ENCODE peak calls at places on chromosomes 6 and 20, in five cellular contexts. L is adrenal gland; N is CD4-positive, CD25-positive, alpha-beta regulatory T cell; B is CD8-positive, alpha-beta memory T cell; H is ovary. K is an unnamed sample.

GRCh38 chr20:63096681-63097335 is 90.0 kb upstream of the BHLHE23 start:
- DNase-seq in L (no peak), N (no peak), B (no peak), H (no peak), K (no peak)

GRCh38 chr20:10603971-10604864 is 69.6 kb downstream of the JAG1 start:
- DNase-seq in L (peak; percentile 66), N (no peak), B (no peak), H (peak; percentile 22), K (no peak)

GRCh38 chr6:122838060-122838780 is 49.2 kb downstream of the SMPDL3A start:
- DNase-seq in L (no peak), N (no peak), B (no peak), H (no peak), K (no peak)

GRCh38 chr20:14632906-14633305 is 295.5 kb upstream of the FLRT3 start:
- DNase-seq in L (no peak), N (no peak), B (no peak), H (no peak), K (no peak)

GRCh38 chr6:12311106-12311505 is 20.9 kb downstream of the EDN1 start:
- DNase-seq in L (no peak), N (no peak), B (no peak), H (no peak), K (no peak)

GRCh38 chr6:163419413-163420314 is 5.1 kb downstream of the QKI start:
- DNase-seq in L (no peak), N (no peak), B (no peak), H (no peak), K (no peak)

GRCh38 chr6:125871365-125871764 is 80.6 kb downstream of the NCOA7 start:
- DNase-seq in L (no peak), N (no peak), B (no peak), H (no peak), K (no peak)

GRCh38 chr6:119349041-119349340 is 570 bp downstream of the MAN1A1 start:
- DNase-seq in L (no peak), N (no peak), B (no peak), H (no peak), K (no peak)

GRCh38 chr6:69907981-69908498 is 41.7 kb downstream of the COL19A1 start:
- DNase-seq in L (no peak), N (no peak), B (no peak), H (no peak), K (no peak)

GRCh38 chr20:4811257-4811656 is 89.5 kb downstream of the PRND start:
- DNase-seq in L (no peak), N (no peak), B (no peak), H (no peak), K (no peak)

GRCh38 chr6:3913077-3913957 is 64.1 kb downstream of the FAM50B start:
- DNase-seq in L (peak; percentile 48), N (no peak), B (no peak), H (peak; percentile 60), K (no peak)

GRCh38 chr6:154868143-154868594 is 126.9 kb upstream of the TIAM2 start:
- DNase-seq in L (no peak), N (peak; percentile 1), B (no peak), H (no peak), K (no peak)

GRCh38 chr6:33746651-33747100 is at the start of gene IP6K3:
- DNase-seq in L (no peak), N (no peak), B (no peak), H (no peak), K (no peak)

GRCh38 chr6:33418690-33419291 is 884 bp upstream of the CUTA start:
- DNase-seq in L (no peak), N (peak; percentile 35), B (peak; percentile 76), H (no peak), K (peak; percentile 68)

DNA sequence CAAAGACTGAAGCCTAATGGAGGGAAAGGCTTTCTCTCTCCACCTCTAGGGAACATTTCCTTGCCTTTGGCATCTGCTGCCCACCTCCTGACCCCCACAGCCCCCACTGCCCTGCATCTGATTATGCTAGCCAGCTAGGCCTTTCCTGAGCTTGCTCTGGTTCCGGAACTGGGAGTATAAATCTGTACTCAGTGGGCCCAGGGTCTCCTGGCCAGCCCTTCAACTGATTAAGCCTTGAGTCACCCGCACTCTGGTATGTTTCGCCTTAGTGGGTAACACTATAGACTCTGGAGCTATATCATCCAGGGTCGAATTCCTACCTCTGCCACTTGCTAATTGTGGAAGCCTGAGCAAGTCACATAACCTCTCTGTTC is 45.6 kb upstream of the RIPOR2 start:
- DNase-seq in L (no peak), N (no peak), B (no peak), H (no peak), K (no peak)
- H3K27ac ChIP-seq in L (no peak overlapping the region), N (no peak overlapping the region), B (no peak overlapping the region), H (no peak overlapping the region), K (no peak overlapping the region)

GRCh38 chr6:111711476-111711875 is 105.8 kb upstream of the TRAF3IP2 start:
- DNase-seq in L (no peak), N (no peak), B (no peak), H (peak; percentile 62), K (no peak)

GRCh38 chr6:111709201-111709600 is 103.5 kb upstream of the TRAF3IP2 start:
- DNase-seq in L (no peak), N (no peak), B (no peak), H (no peak), K (no peak)

GRCh38 chr6:111710911-111711310 is 105.2 kb upstream of the TRAF3IP2 start:
- DNase-seq in L (no peak), N (no peak), B (no peak), H (no peak), K (no peak)

GRCh38 chr6:111709615-111710398 is 104.1 kb upstream of the TRAF3IP2 start:
- DNase-seq in L (peak; percentile 71), N (peak; percentile 77), B (peak; percentile 53), H (peak; percentile 69), K (peak; percentile 57)

GRCh38 chr6:111710439-111710838 is 104.8 kb upstream of the TRAF3IP2 start:
- DNase-seq in L (no peak), N (no peak), B (no peak), H (no peak), K (no peak)
- H3K4me3 ChIP-seq in L (no peak overlapping the region), N (peak overlapping the region; percentile 27), B (no peak overlapping the region), H (no peak overlapping the region), K (no peak overlapping the region)

GRCh38 chr6:167579786-167580370 is 246.8 kb upstream of the AFDN start:
- DNase-seq in L (no peak), N (no peak), B (no peak), H (no peak), K (no peak)
- H3K27ac ChIP-seq in L (no peak overlapping the region), N (no peak overlapping the region), B (no peak overlapping the region), H (no peak overlapping the region), K (no peak overlapping the region)

DNA sequence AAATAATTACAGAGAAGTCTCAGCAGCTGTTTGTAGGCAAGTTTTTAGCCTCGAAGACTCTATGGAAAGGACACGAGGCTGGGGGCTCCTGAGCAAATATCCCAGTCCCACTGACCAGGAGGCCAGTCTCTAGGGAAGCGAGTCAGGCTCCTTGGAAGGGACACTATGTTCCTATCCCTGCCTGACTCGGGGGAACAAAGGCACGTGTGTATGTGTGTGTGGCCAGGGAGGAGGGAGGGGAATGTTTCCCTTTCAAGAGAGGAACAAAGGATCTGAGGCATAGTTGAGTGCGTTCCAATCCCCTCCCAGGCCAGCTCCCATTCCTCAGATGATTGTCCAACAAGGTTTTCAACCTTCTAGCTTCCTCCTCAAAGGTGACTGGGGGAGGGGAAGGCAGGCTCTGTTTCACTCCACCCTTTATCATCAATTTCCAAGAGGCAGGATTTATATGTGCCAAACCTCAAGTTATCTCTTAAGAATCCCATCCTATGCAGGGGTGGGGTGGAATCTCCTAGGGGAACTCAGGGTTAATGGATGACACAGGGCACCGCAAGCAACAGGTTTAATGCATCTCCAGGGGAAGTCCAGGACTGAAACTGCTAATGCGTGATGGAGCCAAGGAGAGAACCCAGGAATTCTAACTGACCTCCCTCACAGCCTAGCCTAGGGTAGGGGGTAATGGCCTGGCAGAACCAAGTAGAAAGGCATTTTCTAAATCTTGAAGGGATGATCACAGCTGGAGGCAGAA is 9.9 kb downstream of the BCL2L1 start:
- DNase-seq in L (peak; percentile 87), N (no peak), B (no peak), H (peak; percentile 78), K (no peak)
- H3K4me3 ChIP-seq in L (no peak overlapping the region), N (peak overlapping the region; percentile 60), B (no peak overlapping the region), H (no peak overlapping the region), K (no peak overlapping the region)

GRCh38 chr20:16708590-16708989 is 21.2 kb upstream of the SNRPB2 start:
- DNase-seq in L (no peak), N (no peak), B (no peak), H (no peak), K (no peak)
- H3K27ac ChIP-seq in L (no peak overlapping the region), N (no peak overlapping the region), B (no peak overlapping the region), H (no peak overlapping the region), K (no peak overlapping the region)